ENCODE peak calls at places on chromosomes 7 and 10, in four cellular contexts. D is SK-N-SH, M is GM12878, S is A549. Q is an unnamed sample.
A peak's percentile ranks its signal among the peaks of the same experiment; 100 is the strongest.

GRCh38 chr10:47165711-47166404 is 134.1 kb upstream of the GDF10 start:
- DNase-seq in M (no peak), S (no peak), D (no peak), Q (peak; percentile 80)

GRCh38 chr10:115665549-115665948 is 572.4 kb downstream of the ATRNL1 start:
- DNase-seq in M (no peak), D (no peak), S (no peak), Q (no peak)

GRCh38 chr7:82674319-82674718 is 230.7 kb upstream of the CACNA2D1 start:
- DNase-seq in D (no peak), S (no peak), M (no peak), Q (peak; percentile 67)

GRCh38 chr10:80855348-80855971 is 317.8 kb downstream of the SH2D4B start:
- DNase-seq in S (peak; percentile 7), M (peak; percentile 13), D (peak; percentile 50), Q (no peak)

GRCh38 chr10:71771821-71772617 is 1.3 kb downstream of the VSIR start:
- DNase-seq in M (no peak), S (peak; percentile 57), D (no peak), Q (peak; percentile 66)

GRCh38 chr10:9096288-9096687 is 1041.8 kb downstream of the GATA3 start:
- DNase-seq in M (no peak), S (no peak), D (no peak), Q (no peak)

GRCh38 chr10:110865184-110865803 is 6.4 kb upstream of the PDCD4 start:
- DNase-seq in M (no peak), S (peak; percentile 71), D (no peak), Q (peak; percentile 27)

GRCh38 chr10:63528084-63528744 is 7.0 kb downstream of the REEP3 start:
- DNase-seq in M (no peak), S (no peak), D (no peak), Q (no peak)

GRCh38 chr10:72322030-72322279 is 32.8 kb downstream of the DNAJB12 start:
- DNase-seq in D (no peak), M (no peak), S (no peak), Q (no peak)

DNA sequence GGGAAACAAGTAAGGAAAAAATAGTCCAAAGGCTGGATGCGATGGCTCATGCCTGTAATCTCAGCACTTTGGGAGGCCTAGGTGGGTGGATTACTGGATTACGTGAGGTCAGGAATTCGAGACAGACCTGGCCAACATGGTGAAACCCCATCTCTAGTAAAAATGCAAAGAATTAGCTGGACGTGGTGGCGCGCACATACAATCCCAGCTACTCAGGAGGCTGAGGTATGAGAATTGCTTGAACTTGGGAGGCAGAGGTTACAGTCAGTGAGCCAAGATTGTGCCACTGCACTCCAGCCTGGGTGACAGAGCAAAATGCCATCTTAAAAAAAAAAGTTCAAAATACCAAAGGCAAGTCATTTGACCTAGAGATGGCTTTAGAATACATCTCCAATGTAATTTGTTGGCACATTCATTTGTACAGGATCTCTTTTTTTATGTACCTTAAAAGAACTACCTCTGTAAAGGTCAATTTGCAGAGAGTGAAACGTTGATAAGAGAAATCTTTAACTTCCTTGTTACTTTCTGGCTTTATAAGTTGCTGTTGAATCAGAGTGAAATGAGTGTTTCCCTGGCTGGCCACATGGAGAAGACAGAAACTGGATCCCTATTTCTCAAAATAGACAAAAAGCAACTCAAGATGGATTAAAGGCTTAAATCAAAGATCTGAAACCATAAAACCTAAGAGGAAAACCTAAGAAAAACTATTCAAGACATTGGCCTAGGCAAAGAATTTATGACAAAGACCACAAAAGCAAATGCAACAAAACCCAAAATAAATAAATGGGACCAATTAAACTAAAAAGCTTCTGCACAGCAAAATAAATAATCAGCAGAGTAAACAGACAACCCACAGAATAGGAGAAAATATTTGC is 260.7 kb downstream of the KLF6 start:
- DNase-seq in M (no peak), S (no peak), D (no peak), Q (no peak)
- TF ChIP-seq RCOR1 in M (no peak), S (no peak), D (no peak), Q (no peak)

GRCh38 chr10:77428776-77429395 is 208.7 kb downstream of the KCNMA1 start:
- DNase-seq in D (no peak), M (no peak), S (peak; percentile 62), Q (peak; percentile 82)
- TF ChIP-seq RCOR1 in D (no peak), M (no peak), S (no peak), Q (no peak)

GRCh38 chr10:4107328-4107851 is 322.4 kb upstream of the KLF6 start:
- DNase-seq in D (no peak), M (no peak), S (no peak), Q (no peak)

GRCh38 chr10:4109469-4109868 is 324.5 kb upstream of the KLF6 start:
- DNase-seq in S (no peak), M (no peak), D (no peak), Q (peak; percentile 66)

GRCh38 chr10:4108693-4109092 is 323.7 kb upstream of the KLF6 start:
- DNase-seq in S (no peak), M (no peak), D (no peak), Q (no peak)

DNA sequence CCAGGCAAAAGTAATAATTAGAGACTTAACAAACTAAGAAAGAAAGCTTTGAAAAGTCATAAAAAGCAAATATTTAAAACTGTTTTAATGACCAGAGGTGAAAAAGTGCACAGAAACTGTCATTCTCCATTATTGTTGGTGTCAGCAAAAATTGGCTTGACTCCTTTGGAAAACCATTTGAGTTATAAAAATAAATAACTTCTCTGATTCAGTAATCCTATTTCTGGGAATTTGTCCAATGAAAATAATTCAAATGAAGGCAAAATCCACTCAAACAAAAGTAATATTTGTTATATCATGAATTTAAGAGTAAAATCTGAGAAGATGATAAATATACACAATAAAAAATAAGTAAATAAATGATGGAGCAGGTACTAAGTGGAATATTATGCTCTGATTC is 326.6 kb upstream of the KLF6 start:
- DNase-seq in M (no peak), D (no peak), S (no peak), Q (peak; percentile 76)
- TF ChIP-seq RCOR1 in M (no peak), D (no peak), S (no peak), Q (no peak)

DNA sequence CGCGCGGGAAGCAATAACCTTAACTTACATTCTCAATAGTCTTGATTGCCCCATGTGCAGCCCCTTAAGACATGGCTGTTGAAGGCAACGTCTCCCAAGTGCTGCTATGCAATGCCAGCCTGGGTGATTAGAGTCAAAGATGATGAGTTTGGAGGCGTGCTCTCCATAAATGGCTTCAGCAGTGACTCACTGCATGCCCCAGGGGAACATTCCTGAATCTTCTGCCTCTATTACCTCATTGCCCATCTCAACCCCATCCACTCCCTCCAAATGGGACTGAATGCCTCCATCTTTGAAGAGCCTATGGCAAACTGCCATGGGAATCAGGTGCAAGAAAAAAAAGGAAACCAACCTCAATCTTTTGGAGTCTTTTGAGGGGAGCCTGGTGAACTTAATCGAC is 282.8 kb downstream of the SNX10 start:
- DNase-seq in M (no peak), S (no peak), D (no peak), Q (no peak)
- TF ChIP-seq RCOR1 in M (no peak), S (no peak), D (no peak), Q (no peak)

DNA sequence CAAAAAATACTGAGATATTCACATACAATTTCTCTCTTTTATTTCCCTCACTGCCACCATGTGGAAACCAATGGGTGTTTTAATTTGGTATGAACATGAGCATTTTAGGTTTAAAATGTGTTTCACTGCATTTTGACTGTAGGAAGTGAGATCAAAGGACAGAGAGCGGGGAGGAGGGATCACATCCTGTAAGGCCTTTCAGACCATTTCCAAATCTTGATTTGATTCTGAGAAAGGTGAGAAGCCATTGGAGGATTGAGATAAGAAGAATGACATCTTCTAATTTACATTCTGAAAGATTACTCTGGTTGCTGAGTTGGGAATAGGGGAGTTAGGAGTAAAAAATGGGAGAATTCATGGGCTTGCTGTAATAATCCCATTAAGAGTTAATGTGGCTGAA is 42.5 kb downstream of the GPR141 start:
- DNase-seq in M (no peak), S (no peak), D (no peak), Q (no peak)
- TF ChIP-seq RCOR1 in M (no peak), S (no peak), D (no peak), Q (no peak)

DNA sequence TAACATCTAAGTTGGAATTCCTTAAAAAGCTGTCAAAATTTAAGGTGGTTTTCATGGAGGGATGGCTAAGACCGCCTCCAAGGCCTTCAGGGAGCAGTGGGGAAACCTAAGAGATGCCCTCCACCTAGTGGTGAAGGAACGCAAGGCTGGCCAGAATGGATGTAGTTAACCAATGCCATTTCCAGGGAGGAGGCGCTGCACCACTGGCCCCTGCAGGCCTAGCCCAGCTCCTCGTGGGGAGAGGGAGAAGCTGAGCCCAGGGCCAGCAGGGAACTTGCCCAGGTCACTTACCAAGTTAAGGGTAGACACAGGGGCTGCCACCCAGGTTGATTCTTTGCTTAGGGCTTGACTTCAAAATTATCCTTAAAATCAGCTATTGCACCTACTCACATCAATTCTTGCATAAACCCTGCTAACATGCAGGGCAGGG is 32.0 kb downstream of the FIGNL1 start:
- DNase-seq in D (peak; percentile 86), M (no peak), S (peak; percentile 83), Q (peak; percentile 75)
- TF ChIP-seq RCOR1 in D (peak; percentile 6), M (no peak), S (no peak), Q (no peak)

GRCh38 chr7:101537205-101537604 is 91.9 kb downstream of the MYL10 start:
- DNase-seq in S (no peak), D (peak; percentile 83), M (no peak), Q (peak; percentile 31)
- TF ChIP-seq RCOR1 in S (no peak), D (no peak), M (no peak), Q (no peak)

DNA sequence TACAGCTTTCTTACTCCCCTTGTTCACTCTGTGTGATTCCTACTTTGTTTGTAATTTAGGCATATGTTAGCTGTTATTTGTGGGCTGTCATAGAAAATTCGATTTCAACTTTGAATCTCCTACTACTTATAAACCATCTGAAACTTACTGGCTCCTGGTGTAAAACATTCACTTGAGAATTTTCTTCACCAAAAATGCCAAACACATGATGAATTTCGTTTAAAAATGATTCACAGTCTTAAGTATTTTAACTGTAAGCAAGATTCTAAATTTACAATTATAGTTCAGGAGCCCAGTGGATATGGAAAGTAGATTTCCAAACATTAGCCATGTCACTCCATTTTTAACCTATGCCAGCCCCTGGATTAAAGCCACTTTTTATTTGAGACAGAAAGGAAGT is 3.1 kb downstream of the CPED1 start:
- DNase-seq in M (no peak), D (no peak), S (no peak), Q (peak; percentile 90)
- TF ChIP-seq RCOR1 in M (no peak), D (no peak), S (no peak), Q (no peak)

Q was measured in IMR-90.